ENCODE peak calls at places on chromosomes 16 and 17, in ten cellular contexts. One of them, this sample, is unnamed.
A peak's percentile ranks its signal among the peaks of the same experiment; 100 is the strongest.

GRCh38 chr17:79874329-79874981 is 35.2 kb upstream of the CBX4 start:
- DNase-seq in GM10248: peak; percentile 63
- DNase-seq in fibroblast of mammary gland: peak; percentile 26
- DNase-seq in testis: no peak
- DNase-seq in body of pancreas: no peak
- DNase-seq in Calu3: peak; percentile 55
- DNase-seq in endothelial cell: peak; percentile 31
- DNase-seq in neural progenitor cell: peak; percentile 58
- DNase-seq in astrocyte of the spinal cord: peak; percentile 33
- DNase-seq in WTC11: no peak
- DNase-seq in this sample: peak; percentile 81

GRCh38 chr16:18068477-18068876 is 268.1 kb downstream of the NPIPA8 start:
- DNase-seq in WTC11: no peak
- DNase-seq in Calu3: no peak
- DNase-seq in endothelial cell: no peak
- DNase-seq in neural progenitor cell: no peak
- DNase-seq in testis: no peak
- DNase-seq in body of pancreas: no peak
- DNase-seq in GM10248: no peak
- DNase-seq in astrocyte of the spinal cord: no peak
- DNase-seq in fibroblast of mammary gland: no peak
- DNase-seq in this sample: no peak

GRCh38 chr16:19861811-19862327 is 22.8 kb downstream of the GPRC5B start:
- DNase-seq in astrocyte of the spinal cord: no peak
- DNase-seq in neural progenitor cell: peak; percentile 91
- DNase-seq in testis: peak; percentile 82
- DNase-seq in fibroblast of mammary gland: no peak
- DNase-seq in body of pancreas: no peak
- DNase-seq in WTC11: peak; percentile 58
- DNase-seq in GM10248: no peak
- DNase-seq in endothelial cell: no peak
- DNase-seq in Calu3: no peak
- DNase-seq in this sample: no peak

GRCh38 chr16:20889625-20890275 is 10.4 kb downstream of the DCUN1D3 start:
- DNase-seq in fibroblast of mammary gland: no peak
- DNase-seq in WTC11: no peak
- DNase-seq in Calu3: no peak
- DNase-seq in body of pancreas: no peak
- DNase-seq in testis: no peak
- DNase-seq in endothelial cell: no peak
- DNase-seq in GM10248: no peak
- DNase-seq in neural progenitor cell: no peak
- DNase-seq in astrocyte of the spinal cord: no peak
- DNase-seq in this sample: no peak

GRCh38 chr16:50593410-50594139 is 45.4 kb downstream of the NKD1 start:
- DNase-seq in WTC11: peak; percentile 71
- DNase-seq in neural progenitor cell: peak; percentile 86
- DNase-seq in testis: no peak
- DNase-seq in Calu3: no peak
- DNase-seq in body of pancreas: no peak
- DNase-seq in endothelial cell: peak; percentile 68
- DNase-seq in fibroblast of mammary gland: peak; percentile 10
- DNase-seq in GM10248: no peak
- DNase-seq in astrocyte of the spinal cord: no peak
- DNase-seq in this sample: no peak

GRCh38 chr16:82391690-82392089 is 221.7 kb upstream of the MPHOSPH6 start:
- DNase-seq in astrocyte of the spinal cord: no peak
- DNase-seq in GM10248: no peak
- DNase-seq in WTC11: no peak
- DNase-seq in fibroblast of mammary gland: no peak
- DNase-seq in endothelial cell: no peak
- DNase-seq in Calu3: no peak
- DNase-seq in body of pancreas: no peak
- DNase-seq in testis: no peak
- DNase-seq in neural progenitor cell: no peak
- DNase-seq in this sample: no peak

GRCh38 chr16:24189941-24190340 is 66.2 kb upstream of the CACNG3 start:
- DNase-seq in astrocyte of the spinal cord: no peak
- DNase-seq in Calu3: no peak
- DNase-seq in testis: no peak
- DNase-seq in body of pancreas: no peak
- DNase-seq in WTC11: no peak
- DNase-seq in fibroblast of mammary gland: no peak
- DNase-seq in GM10248: no peak
- DNase-seq in neural progenitor cell: no peak
- DNase-seq in endothelial cell: no peak
- DNase-seq in this sample: peak; percentile 10

GRCh38 chr16:55470533-55471371 is 8.2 kb upstream of the MMP2 start:
- DNase-seq in endothelial cell: no peak
- DNase-seq in WTC11: no peak
- DNase-seq in body of pancreas: no peak
- DNase-seq in Calu3: peak; percentile 11
- DNase-seq in testis: no peak
- DNase-seq in neural progenitor cell: no peak
- DNase-seq in astrocyte of the spinal cord: peak; percentile 68
- DNase-seq in GM10248: no peak
- DNase-seq in fibroblast of mammary gland: peak; percentile 63
- DNase-seq in this sample: no peak

GRCh38 chr17:48566717-48567116 is 11.4 kb downstream of the HOXB4 start:
- DNase-seq in fibroblast of mammary gland: no peak
- DNase-seq in testis: no peak
- DNase-seq in Calu3: no peak
- DNase-seq in endothelial cell: no peak
- DNase-seq in body of pancreas: no peak
- DNase-seq in GM10248: no peak
- DNase-seq in WTC11: no peak
- DNase-seq in neural progenitor cell: no peak
- DNase-seq in astrocyte of the spinal cord: no peak
- DNase-seq in this sample: no peak

GRCh38 chr17:79749156-79749815 is 18.5 kb downstream of the ENPP7 start:
- DNase-seq in Calu3: no peak
- DNase-seq in neural progenitor cell: peak; percentile 38
- DNase-seq in WTC11: no peak
- DNase-seq in fibroblast of mammary gland: peak; percentile 80
- DNase-seq in astrocyte of the spinal cord: peak; percentile 65
- DNase-seq in endothelial cell: no peak
- DNase-seq in GM10248: no peak
- DNase-seq in body of pancreas: no peak
- DNase-seq in testis: no peak
- DNase-seq in this sample: no peak

GRCh38 chr16:79618041-79618711 is 17.6 kb upstream of the MAF start:
- DNase-seq in neural progenitor cell: no peak
- DNase-seq in testis: no peak
- DNase-seq in endothelial cell: no peak
- DNase-seq in Calu3: no peak
- DNase-seq in GM10248: no peak
- DNase-seq in WTC11: no peak
- DNase-seq in body of pancreas: no peak
- DNase-seq in fibroblast of mammary gland: no peak
- DNase-seq in astrocyte of the spinal cord: no peak
- DNase-seq in this sample: no peak
- TF ChIP-seq CTCF in neural progenitor cell: no peak
- TF ChIP-seq CTCF in testis: no peak
- TF ChIP-seq CTCF in endothelial cell: no peak
- TF ChIP-seq CTCF in Calu3: no peak
- TF ChIP-seq CTCF in GM10248: no peak
- TF ChIP-seq CTCF in WTC11: no peak
- TF ChIP-seq CTCF in body of pancreas: no peak
- TF ChIP-seq CTCF in fibroblast of mammary gland: no peak
- TF ChIP-seq CTCF in astrocyte of the spinal cord: no peak
- TF ChIP-seq CTCF in this sample: no peak

DNA sequence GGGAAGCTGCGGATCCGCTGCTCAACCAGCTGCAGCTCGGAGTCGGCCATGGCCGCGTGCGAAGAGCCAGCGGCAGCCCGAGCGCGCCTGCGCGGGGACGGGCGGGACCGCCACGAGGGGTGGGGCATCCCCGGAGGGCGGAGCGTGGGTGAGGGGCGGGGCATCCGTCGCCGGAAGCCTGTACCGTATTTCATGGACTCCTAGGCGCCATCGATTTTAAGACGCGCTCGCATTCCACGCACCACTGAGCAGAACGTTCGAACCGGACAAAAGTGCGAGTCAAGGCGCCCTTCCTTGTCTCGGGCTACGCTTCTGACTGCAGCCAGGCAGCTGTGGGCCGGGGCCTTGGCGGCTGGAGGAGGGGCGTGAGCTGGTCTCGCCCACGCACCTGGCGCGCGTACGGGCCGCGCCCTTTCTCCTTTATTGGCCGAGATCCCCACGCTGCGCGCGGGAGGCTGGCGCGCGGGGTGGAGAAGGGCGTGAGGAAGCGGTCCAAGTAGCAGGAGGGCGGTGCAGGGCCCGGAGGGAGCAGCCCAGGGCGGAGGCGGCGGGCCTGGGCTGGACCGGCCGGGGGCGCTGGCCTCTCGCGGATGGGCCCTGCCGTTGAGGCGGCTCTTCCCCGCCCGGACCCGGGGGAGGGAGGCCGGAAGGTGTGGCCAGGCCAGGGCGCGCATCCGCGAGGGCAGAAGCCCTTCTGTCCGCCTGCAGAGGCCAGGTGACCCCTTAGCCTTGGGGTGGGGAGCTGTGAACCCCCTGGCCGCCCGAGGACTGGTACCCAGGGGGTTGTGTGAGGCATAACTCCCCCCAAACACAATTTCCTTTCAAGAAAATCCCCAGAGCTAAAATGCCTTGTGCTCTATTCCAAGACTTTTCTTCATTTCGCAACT is at the start of gene APRT:
- DNase-seq in GM10248: peak; percentile 98
- DNase-seq in astrocyte of the spinal cord: peak; percentile 94
- DNase-seq in WTC11: peak; percentile 95
- DNase-seq in endothelial cell: peak; percentile 97
- DNase-seq in testis: peak; percentile 96
- DNase-seq in neural progenitor cell: peak; percentile 95
- DNase-seq in body of pancreas: peak; percentile 97
- DNase-seq in Calu3: peak; percentile 99
- DNase-seq in fibroblast of mammary gland: peak; percentile 96
- DNase-seq in this sample: peak; percentile 99
- TF ChIP-seq CTCF in GM10248: peak; percentile 57
- TF ChIP-seq CTCF in astrocyte of the spinal cord: peak; percentile 21
- TF ChIP-seq CTCF in WTC11: no peak
- TF ChIP-seq CTCF in endothelial cell: peak; percentile 16
- TF ChIP-seq CTCF in testis: peak; percentile 35
- TF ChIP-seq CTCF in neural progenitor cell: peak; percentile 49
- TF ChIP-seq CTCF in body of pancreas: no peak
- TF ChIP-seq CTCF in Calu3: no peak
- TF ChIP-seq CTCF in fibroblast of mammary gland: no peak
- TF ChIP-seq CTCF in this sample: peak; percentile 43

DNA sequence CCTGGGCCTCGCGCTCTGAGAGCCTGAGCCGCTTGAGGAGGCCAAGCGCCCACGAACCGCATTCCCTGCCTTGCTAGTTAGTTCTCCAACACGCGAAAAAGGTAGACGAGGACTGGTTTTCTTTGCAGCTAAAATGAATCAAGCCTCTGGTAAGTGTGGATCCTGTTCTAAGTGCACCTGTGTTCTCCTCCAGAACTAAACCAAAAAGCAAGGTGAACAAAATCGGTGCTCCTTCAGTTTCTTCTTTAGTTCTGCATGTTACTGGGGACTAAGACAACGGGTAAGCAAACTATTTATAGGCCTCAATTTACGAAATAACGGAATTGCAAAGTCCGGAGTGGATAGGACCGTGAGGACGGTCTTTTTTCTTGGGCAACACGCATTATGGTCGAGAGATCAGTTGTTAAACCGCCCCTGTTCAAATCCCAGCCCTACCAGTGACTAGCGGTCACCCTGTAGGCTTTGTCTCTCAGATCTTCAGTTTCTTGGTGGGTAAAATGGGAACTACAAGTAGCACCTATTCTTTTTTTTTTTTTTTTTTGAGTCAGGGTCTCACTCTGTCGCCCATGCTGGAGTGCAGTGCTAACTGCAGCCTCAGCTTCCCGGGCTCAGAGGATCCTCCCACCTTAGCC is 993 bp upstream of the ANKRD11 start:
- DNase-seq in fibroblast of mammary gland: no peak
- DNase-seq in Calu3: no peak
- DNase-seq in endothelial cell: no peak
- DNase-seq in body of pancreas: no peak
- DNase-seq in astrocyte of the spinal cord: no peak
- DNase-seq in GM10248: no peak
- DNase-seq in WTC11: no peak
- DNase-seq in testis: no peak
- DNase-seq in neural progenitor cell: peak; percentile 53
- DNase-seq in this sample: no peak
- TF ChIP-seq CTCF in fibroblast of mammary gland: peak; percentile 12
- TF ChIP-seq CTCF in Calu3: peak; percentile 12
- TF ChIP-seq CTCF in endothelial cell: peak; percentile 20
- TF ChIP-seq CTCF in body of pancreas: no peak
- TF ChIP-seq CTCF in astrocyte of the spinal cord: no peak
- TF ChIP-seq CTCF in GM10248: no peak
- TF ChIP-seq CTCF in WTC11: no peak
- TF ChIP-seq CTCF in testis: no peak
- TF ChIP-seq CTCF in neural progenitor cell: peak; percentile 11
- TF ChIP-seq CTCF in this sample: no peak

GRCh38 chr17:37187262-37187661 is 188.5 kb upstream of the C17orf78 start:
- DNase-seq in astrocyte of the spinal cord: peak; percentile 4
- DNase-seq in testis: no peak
- DNase-seq in WTC11: no peak
- DNase-seq in endothelial cell: no peak
- DNase-seq in Calu3: no peak
- DNase-seq in fibroblast of mammary gland: no peak
- DNase-seq in body of pancreas: no peak
- DNase-seq in GM10248: no peak
- DNase-seq in neural progenitor cell: no peak
- DNase-seq in this sample: no peak

GRCh38 chr17:37194208-37194607 is 181.6 kb upstream of the C17orf78 start:
- DNase-seq in fibroblast of mammary gland: no peak
- DNase-seq in Calu3: no peak
- DNase-seq in endothelial cell: no peak
- DNase-seq in WTC11: no peak
- DNase-seq in astrocyte of the spinal cord: no peak
- DNase-seq in body of pancreas: no peak
- DNase-seq in testis: no peak
- DNase-seq in GM10248: no peak
- DNase-seq in neural progenitor cell: peak; percentile 15
- DNase-seq in this sample: no peak

GRCh38 chr17:37191219-37191618 is 184.6 kb upstream of the C17orf78 start:
- DNase-seq in body of pancreas: no peak
- DNase-seq in neural progenitor cell: no peak
- DNase-seq in testis: no peak
- DNase-seq in GM10248: no peak
- DNase-seq in endothelial cell: no peak
- DNase-seq in astrocyte of the spinal cord: peak; percentile 45
- DNase-seq in fibroblast of mammary gland: peak; percentile 18
- DNase-seq in Calu3: no peak
- DNase-seq in WTC11: no peak
- DNase-seq in this sample: no peak

GRCh38 chr17:37188157-37188556 is 187.6 kb upstream of the C17orf78 start:
- DNase-seq in astrocyte of the spinal cord: no peak
- DNase-seq in fibroblast of mammary gland: no peak
- DNase-seq in testis: no peak
- DNase-seq in WTC11: no peak
- DNase-seq in endothelial cell: no peak
- DNase-seq in GM10248: no peak
- DNase-seq in body of pancreas: no peak
- DNase-seq in Calu3: no peak
- DNase-seq in neural progenitor cell: no peak
- DNase-seq in this sample: no peak

DNA sequence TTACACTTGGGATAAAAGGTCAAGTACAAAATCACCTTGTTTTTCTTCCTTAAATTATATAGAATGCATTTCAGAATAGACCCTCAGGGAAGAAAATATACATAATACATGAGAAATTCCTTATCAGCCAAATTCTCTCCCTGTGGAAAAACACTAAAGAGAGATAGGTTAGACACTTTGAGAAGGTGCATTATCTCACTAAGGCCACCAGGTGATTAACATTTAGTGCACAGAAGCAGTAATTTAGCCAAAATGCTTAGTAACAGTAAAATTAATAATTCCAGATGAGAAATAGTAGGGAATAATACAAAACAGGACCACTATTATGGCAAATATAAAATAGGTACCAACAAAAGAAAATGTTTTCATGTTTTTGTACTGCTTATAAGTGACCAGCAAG is 185.3 kb upstream of the C17orf78 start:
- DNase-seq in GM10248: no peak
- DNase-seq in testis: no peak
- DNase-seq in astrocyte of the spinal cord: no peak
- DNase-seq in Calu3: no peak
- DNase-seq in endothelial cell: no peak
- DNase-seq in fibroblast of mammary gland: no peak
- DNase-seq in neural progenitor cell: no peak
- DNase-seq in body of pancreas: no peak
- DNase-seq in WTC11: no peak
- DNase-seq in this sample: no peak
- TF ChIP-seq CTCF in GM10248: no peak
- TF ChIP-seq CTCF in testis: peak; percentile 22
- TF ChIP-seq CTCF in astrocyte of the spinal cord: peak; percentile 6
- TF ChIP-seq CTCF in Calu3: peak; percentile 58
- TF ChIP-seq CTCF in endothelial cell: peak; percentile 43
- TF ChIP-seq CTCF in fibroblast of mammary gland: peak; percentile 16
- TF ChIP-seq CTCF in neural progenitor cell: no peak
- TF ChIP-seq CTCF in body of pancreas: no peak
- TF ChIP-seq CTCF in WTC11: no peak
- TF ChIP-seq CTCF in this sample: no peak

This sample was measured in GM13977.